ENCODE peak calls at places on chromosome 10, in ten cellular contexts. K is endodermal cell; S is GM10248; M is kidney tubule cell; H is HuH-7.5; R is heart left ventricle; L is EL; Z is nucleus accumbens; C is NCI-H1092 treated with DMSO at 0.1 percent for 48 hours; Y is activated T-helper 1 cell treated with anti-CD3 and anti-CD28 coated beads, Interleukin-2, amount 50 U/mL, for 16 hours. I is an unnamed sample.
A peak's percentile ranks its signal among the peaks of the same experiment; 100 is the strongest.

GRCh38 chr10:116465541-116465940 is 37.9 kb downstream of the PNLIPRP3 start:
- DNase-seq in K (peak; percentile 53), S (no peak), M (no peak), H (no peak), R (no peak), L (no peak), Z (no peak), C (no peak), Y (no peak), I (no peak)

GRCh38 chr10:116766241-116767198 is 24.2 kb upstream of the HSPA12A start:
- DNase-seq in K (no peak), S (no peak), M (peak; percentile 97), H (no peak), R (peak; percentile 16), L (no peak), Z (no peak), C (no peak), Y (no peak), I (no peak)

GRCh38 chr10:3090914-3091313 is 23.6 kb downstream of the PFKP start:
- DNase-seq in K (peak; percentile 79), S (no peak), M (peak; percentile 88), H (no peak), R (peak; percentile 75), L (peak; percentile 73), Z (peak; percentile 38), C (peak; percentile 9), Y (no peak), I (no peak)

GRCh38 chr10:22988581-22989360 is 60.9 kb downstream of the ARMC3 start:
- DNase-seq in K (peak; percentile 72), S (peak; percentile 55), M (peak; percentile 66), H (no peak), R (no peak), L (peak; percentile 57), Z (peak; percentile 22), C (peak; percentile 58), Y (peak; percentile 48), I (peak; percentile 44)

GRCh38 chr10:90417056-90417455 is 440.8 kb downstream of the HTR7 start:
- DNase-seq in K (no peak), S (no peak), M (peak; percentile 56), H (no peak), R (no peak), L (peak; percentile 37), Z (no peak), C (no peak), Y (no peak), I (no peak)

GRCh38 chr10:29329420-29329819 is 40.5 kb downstream of the LYZL1 start:
- DNase-seq in K (no peak), S (no peak), M (no peak), H (no peak), R (no peak), L (peak; percentile 47), Z (no peak), C (peak; percentile 65), Y (no peak), I (no peak)

GRCh38 chr10:75870039-75870645 is 438.7 kb downstream of the LRMDA start:
- DNase-seq in K (no peak), S (no peak), M (no peak), H (no peak), R (no peak), L (no peak), Z (no peak), C (no peak), Y (no peak), I (no peak)

GRCh38 chr10:43212043-43212721 is 54.7 kb downstream of the RASGEF1A start:
- DNase-seq in K (no peak), S (no peak), M (no peak), H (no peak), R (no peak), L (no peak), Z (no peak), C (no peak), Y (no peak), I (no peak)

GRCh38 chr10:108545921-108546320 is 1377.4 kb downstream of the XPNPEP1 start:
- DNase-seq in K (peak; percentile 55), S (peak; percentile 11), M (peak; percentile 13), H (no peak), R (no peak), L (no peak), Z (no peak), C (no peak), Y (no peak), I (peak; percentile 17)

GRCh38 chr10:14240253-14241189 is 90.2 kb downstream of the FRMD4A start:
- DNase-seq in K (peak; percentile 56), S (no peak), M (peak; percentile 22), H (no peak), R (no peak), L (no peak), Z (peak; percentile 20), C (peak; percentile 15), Y (no peak), I (no peak)

GRCh38 chr10:102644066-102644645 is at the start of gene TRIM8:
- DNase-seq in K (peak; percentile 82), S (peak; percentile 55), M (peak; percentile 60), H (peak; percentile 49), R (peak; percentile 55), L (peak; percentile 48), Z (no peak), C (peak; percentile 41), Y (peak; percentile 38), I (no peak)

GRCh38 chr10:80497187-80498038 is 40.3 kb upstream of the SH2D4B start:
- DNase-seq in K (no peak), S (no peak), M (no peak), H (no peak), R (peak; percentile 82), L (peak; percentile 56), Z (no peak), C (no peak), Y (no peak), I (no peak)